ENCODE peak calls at places on chromosomes 16 and 17, in nine cellular contexts. D is B cell, W is neural crest cell, S is OCI-LY7, M is HepG2, K is BJ, C is AG09319, V is foreskin fibroblast, T is GM13977. G is an unnamed sample.

GRCh38 chr17:69947027-69947759 is 127.8 kb upstream of the KCNJ16 start:
- DNase-seq in D (no peak), W (no peak), S (no peak), M (no peak), K (no peak), C (no peak), V (no peak), T (no peak), G (no peak)

GRCh38 chr16:47753620-47754019 is 292.5 kb downstream of the PHKB start:
- DNase-seq in D (no peak), W (no peak), S (no peak), M (no peak), K (no peak), C (no peak), V (no peak), T (no peak), G (no peak)

GRCh38 chr16:75323928-75324327 is 72.5 kb upstream of the BCAR1 start:
- DNase-seq in D (no peak), W (no peak), S (no peak), M (no peak), K (no peak), C (no peak), V (no peak), T (no peak), G (no peak)

GRCh38 chr17:83190601-83191387 is 111.4 kb downstream of the METRNL start:
- DNase-seq in D (no peak), W (no peak), S (no peak), M (no peak), K (no peak), C (no peak), V (no peak), T (no peak), G (no peak)

GRCh38 chr16:86354641-86355040 is 155.7 kb upstream of the FOXF1 start:
- DNase-seq in D (no peak), W (no peak), S (no peak), M (no peak), K (no peak), C (no peak), V (peak), T (no peak), G (no peak)

GRCh38 chr16:77938913-77939312 is 83.4 kb upstream of the CLEC3A start:
- DNase-seq in D (no peak), W (no peak), S (no peak), M (no peak), K (no peak), C (no peak), V (no peak), T (no peak), G (no peak)

GRCh38 chr17:28616281-28616680 is 2.3 kb upstream of the RSKR start:
- DNase-seq in D (no peak), W (no peak), S (no peak), M (no peak), K (no peak), C (no peak), V (peak), T (no peak), G (no peak)

GRCh38 chr16:17515421-17516210 is 44.9 kb upstream of the XYLT1 start:
- DNase-seq in D (no peak), W (no peak), S (no peak), M (no peak), K (peak), C (no peak), V (peak), T (no peak), G (no peak)

GRCh38 chr17:61401280-61402072 is 1.8 kb downstream of the TBX2 start:
- DNase-seq in D (no peak), W (no peak), S (no peak), M (no peak), K (no peak), C (no peak), V (peak), T (no peak), G (no peak)

GRCh38 chr17:55264640-55265298 is at the start of gene HLF:
- DNase-seq in D (peak), W (peak), S (peak), M (peak), K (no peak), C (no peak), V (peak), T (peak), G (peak)

GRCh38 chr17:8622191-8622590 is 8.3 kb downstream of the MYH10 start:
- DNase-seq in D (no peak), W (no peak), S (no peak), M (no peak), K (no peak), C (no peak), V (no peak), T (no peak), G (no peak)

GRCh38 chr17:43669971-43670644 is 8.4 kb upstream of the MEOX1 start:
- DNase-seq in D (no peak), W (no peak), S (no peak), M (peak), K (no peak), C (no peak), V (no peak), T (no peak), G (no peak)

GRCh38 chr17:42821176-42821575 is 2.9 kb downstream of the BECN1 start:
- DNase-seq in D (no peak), W (no peak), S (no peak), M (no peak), K (no peak), C (no peak), V (no peak), T (no peak), G (no peak)

GRCh38 chr16:21263640-21264211 is 14.4 kb downstream of the CRYM start:
- DNase-seq in D (peak), W (no peak), S (peak), M (peak), K (peak), C (peak), V (peak), T (peak), G (peak)

GRCh38 chr16:19718624-19718965 is 524 bp downstream of the IQCK start:
- DNase-seq in D (no peak), W (no peak), S (peak), M (no peak), K (no peak), C (no peak), V (no peak), T (peak), G (no peak)

GRCh38 chr17:36608794-36609497 is 7.6 kb downstream of the MRM1 start:
- DNase-seq in D (no peak), W (peak), S (peak), M (no peak), K (no peak), C (no peak), V (peak), T (no peak), G (no peak)

GRCh38 chr17:16887523-16888095 is 84.3 kb downstream of the TNFRSF13B start:
- DNase-seq in D (no peak), W (no peak), S (no peak), M (no peak), K (no peak), C (no peak), V (no peak), T (no peak), G (no peak)

GRCh38 chr17:58120195-58120822 is 27.9 kb upstream of the OR4D1 start:
- DNase-seq in D (peak), W (peak), S (peak), M (peak), K (no peak), C (peak), V (peak), T (peak), G (peak)

DNA sequence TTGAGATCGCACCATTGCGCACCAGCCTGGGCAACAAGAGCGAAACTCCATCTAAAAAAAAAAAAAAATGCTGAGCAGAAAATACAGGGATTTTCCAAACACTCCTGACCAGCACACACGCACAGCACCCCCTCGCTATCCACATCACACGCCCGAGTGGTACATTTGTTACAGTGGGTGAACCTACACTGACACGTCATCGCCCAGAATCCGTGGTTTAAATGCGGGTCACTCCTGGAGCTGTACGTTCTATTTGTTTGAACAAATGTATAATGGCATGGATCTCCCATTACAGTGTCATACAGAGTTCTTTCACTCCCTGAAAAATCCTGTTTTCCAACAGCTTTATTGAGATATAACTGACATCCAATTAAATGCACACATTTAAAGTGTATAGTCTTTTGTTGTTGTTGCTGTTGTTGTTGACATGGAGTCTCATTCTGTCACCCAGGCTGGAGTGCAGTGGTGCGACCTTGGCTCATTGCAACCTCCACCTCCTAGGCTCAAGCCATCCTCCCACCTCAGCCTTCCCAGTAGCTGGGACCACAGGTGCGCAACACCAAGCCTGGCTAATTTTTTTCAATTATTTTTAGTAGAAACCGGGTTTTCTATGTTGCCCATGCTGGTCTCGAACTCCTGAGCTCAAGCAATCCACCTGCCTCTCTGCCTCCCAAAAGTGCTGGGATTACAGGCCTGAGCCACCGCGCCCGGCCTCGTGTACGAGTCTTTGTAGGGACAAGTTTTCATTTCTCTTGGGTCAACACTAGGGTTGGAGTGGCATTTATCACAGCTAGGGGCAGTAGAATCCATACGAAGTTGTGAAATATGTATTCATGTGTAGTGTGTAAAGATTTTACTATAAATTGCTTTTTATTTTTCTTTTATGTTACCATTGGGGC is 4.4 kb upstream of the CARHSP1 start:
- DNase-seq in D (no peak), W (no peak), S (peak), M (peak), K (no peak), C (no peak), V (peak), T (no peak), G (no peak)
- TF ChIP-seq CTCF in D (no peak), W (peak), S (peak), M (peak), K (peak), C (no peak), V (peak), T (peak), G (no peak)

GRCh38 chr17:1643293-1643998 is 2.1 kb downstream of the SCARF1 start:
- DNase-seq in D (peak), W (no peak), S (peak), M (no peak), K (no peak), C (no peak), V (peak), T (peak), G (peak)
- TF ChIP-seq CTCF in D (peak), W (peak), S (peak), M (peak), K (no peak), C (no peak), V (no peak), T (no peak), G (no peak)

GRCh38 chr17:82107341-82107860 is 9.4 kb upstream of the FASN start:
- DNase-seq in D (no peak), W (no peak), S (peak), M (peak), K (no peak), C (no peak), V (no peak), T (peak), G (peak)

GRCh38 chr17:82105417-82105881 is 7.4 kb upstream of the FASN start:
- DNase-seq in D (no peak), W (no peak), S (peak), M (no peak), K (no peak), C (no peak), V (no peak), T (no peak), G (no peak)

GRCh38 chr17:82104797-82105416 is 6.9 kb upstream of the FASN start:
- DNase-seq in D (no peak), W (no peak), S (no peak), M (no peak), K (no peak), C (no peak), V (no peak), T (no peak), G (no peak)

GRCh38 chr17:82106697-82107305 is 8.8 kb upstream of the FASN start:
- DNase-seq in D (peak), W (no peak), S (no peak), M (no peak), K (no peak), C (no peak), V (no peak), T (peak), G (peak)

DNA sequence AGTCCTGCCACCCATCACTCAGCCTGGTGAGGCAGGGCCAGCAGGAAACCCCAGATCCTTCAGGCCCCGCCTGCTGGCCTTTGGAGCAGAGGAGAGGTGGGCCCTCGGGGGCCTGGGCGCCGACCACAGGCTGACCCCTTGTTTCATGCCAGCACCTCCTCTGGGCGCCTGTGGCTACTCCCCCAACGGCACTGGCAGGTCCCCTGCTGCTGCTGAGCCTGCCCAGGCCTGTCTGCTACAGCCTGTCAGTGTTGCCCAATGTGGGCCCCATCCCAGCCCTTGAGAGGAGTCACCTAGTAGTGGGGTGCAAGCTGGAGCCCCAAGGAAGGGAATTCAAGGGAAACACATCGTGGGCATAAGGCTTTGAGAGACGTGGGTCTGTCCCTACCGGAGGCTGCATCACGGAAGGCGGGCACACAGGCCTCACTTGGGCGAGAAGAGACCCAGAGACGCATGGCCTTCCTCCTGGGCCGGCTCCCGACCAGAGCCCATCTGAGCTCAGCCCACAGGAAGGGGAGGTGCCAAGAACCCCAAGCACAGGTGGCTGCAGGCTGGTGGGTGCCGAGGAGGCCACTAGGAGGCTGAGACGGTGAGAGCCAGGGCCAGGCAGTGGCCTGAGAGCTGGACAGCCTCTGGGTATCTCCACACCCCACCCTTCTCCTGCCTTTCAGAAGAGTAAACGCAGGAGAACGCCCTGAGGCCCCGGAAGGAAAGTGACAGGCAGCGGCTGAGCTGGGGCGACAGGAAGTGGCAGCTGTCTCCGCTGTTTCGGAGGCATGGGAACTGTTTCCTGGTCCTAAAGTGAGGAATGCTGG is 8.1 kb upstream of the FASN start:
- DNase-seq in D (peak), W (peak), S (peak), M (peak), K (no peak), C (no peak), V (peak), T (peak), G (peak)
- TF ChIP-seq CTCF in D (peak), W (peak), S (peak), M (peak), K (peak), C (peak), V (peak), T (peak), G (peak)

GRCh38 chr17:67452681-67453554 is 75.8 kb downstream of the PITPNC1 start:
- DNase-seq in D (no peak), W (no peak), S (peak), M (no peak), K (no peak), C (no peak), V (no peak), T (peak), G (no peak)

GRCh38 chr17:67448449-67448848 is 71.4 kb downstream of the PITPNC1 start:
- DNase-seq in D (no peak), W (no peak), S (no peak), M (no peak), K (no peak), C (no peak), V (no peak), T (no peak), G (no peak)

GRCh38 chr17:67443931-67444597 is 67.0 kb downstream of the PITPNC1 start:
- DNase-seq in D (no peak), W (no peak), S (no peak), M (no peak), K (peak), C (peak), V (peak), T (no peak), G (no peak)

GRCh38 chr17:67449885-67450755 is 73.0 kb downstream of the PITPNC1 start:
- DNase-seq in D (no peak), W (no peak), S (no peak), M (no peak), K (no peak), C (no peak), V (no peak), T (no peak), G (no peak)

DNA sequence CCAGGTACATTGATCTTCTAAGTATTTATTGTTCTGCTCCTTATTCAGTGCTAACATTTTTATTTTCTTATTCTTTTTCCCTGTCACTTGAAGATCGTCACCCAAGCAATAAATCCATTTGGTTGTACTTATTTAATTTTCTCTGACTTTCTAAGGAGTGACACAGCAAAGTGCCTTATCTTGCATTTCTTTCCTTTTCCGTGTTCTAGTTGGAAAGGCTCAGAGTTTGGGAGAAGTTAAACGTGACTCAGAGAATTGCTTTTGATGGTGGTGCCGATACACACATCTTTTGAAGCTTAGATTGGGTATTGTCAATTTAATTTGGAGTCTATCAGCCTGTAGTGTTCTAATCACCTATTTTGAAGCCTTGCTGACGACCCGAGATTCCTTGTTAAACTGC is 72.0 kb downstream of the PITPNC1 start:
- DNase-seq in D (no peak), W (no peak), S (no peak), M (no peak), K (no peak), C (no peak), V (no peak), T (no peak), G (no peak)
- TF ChIP-seq CTCF in D (no peak), W (no peak), S (no peak), M (no peak), K (no peak), C (no peak), V (no peak), T (no peak), G (no peak)

GRCh38 chr16:88784074-88784855 is 755 bp downstream of the PIEZO1 start:
- DNase-seq in D (peak), W (no peak), S (peak), M (peak), K (no peak), C (no peak), V (peak), T (peak), G (peak)
- TF ChIP-seq CTCF in D (peak), W (peak), S (peak), M (peak), K (peak), C (peak), V (peak), T (peak), G (peak)